ENCODE peak calls at places on chromosomes 7 and 10, in six cellular contexts. S, C, H, F, K and L are unnamed samples.

GRCh38 chr7:93147358-93147757 is 827 bp downstream of the SAMD9L start:
- DNase-seq in F (no peak), S (peak), H (no peak), C (no peak), K (no peak), L (peak)

GRCh38 chr10:75375828-75376227 is 25.7 kb downstream of the ZNF503 start:
- DNase-seq in H (no peak), C (no peak), S (peak), K (no peak), F (no peak), L (no peak)

GRCh38 chr10:110442746-110443145 is 55.0 kb upstream of the DUSP5 start:
- DNase-seq in K (no peak), C (no peak), S (no peak), H (no peak), F (no peak), L (no peak)

GRCh38 chr10:132404169-132404880 is 7.3 kb downstream of the PWWP2B start:
- DNase-seq in S (no peak), K (no peak), F (no peak), C (no peak), H (no peak), L (no peak)

GRCh38 chr7:542131-542934 is 22.7 kb upstream of the PDGFA start:
- DNase-seq in F (no peak), S (no peak), C (no peak), H (no peak), K (no peak), L (no peak)

GRCh38 chr7:157840913-157841756 is 504.3 kb downstream of the DNAJB6 start:
- DNase-seq in F (peak), S (no peak), H (no peak), C (no peak), K (peak), L (no peak)

GRCh38 chr10:61850376-61850775 is 51.1 kb upstream of the ARID5B start:
- DNase-seq in C (no peak), F (no peak), H (no peak), K (no peak), S (no peak), L (no peak)

GRCh38 chr7:44634187-44634838 is 27.9 kb downstream of the OGDH start:
- DNase-seq in F (no peak), H (no peak), C (no peak), K (no peak), S (no peak), L (no peak)

GRCh38 chr10:24958701-24959392 is 6.4 kb upstream of the PRTFDC1 start:
- DNase-seq in C (peak), K (no peak), S (no peak), H (no peak), F (no peak), L (no peak)
- TF ChIP-seq CTCF in C (peak), K (no peak), S (no peak), H (no peak), F (no peak), L (no peak)

DNA sequence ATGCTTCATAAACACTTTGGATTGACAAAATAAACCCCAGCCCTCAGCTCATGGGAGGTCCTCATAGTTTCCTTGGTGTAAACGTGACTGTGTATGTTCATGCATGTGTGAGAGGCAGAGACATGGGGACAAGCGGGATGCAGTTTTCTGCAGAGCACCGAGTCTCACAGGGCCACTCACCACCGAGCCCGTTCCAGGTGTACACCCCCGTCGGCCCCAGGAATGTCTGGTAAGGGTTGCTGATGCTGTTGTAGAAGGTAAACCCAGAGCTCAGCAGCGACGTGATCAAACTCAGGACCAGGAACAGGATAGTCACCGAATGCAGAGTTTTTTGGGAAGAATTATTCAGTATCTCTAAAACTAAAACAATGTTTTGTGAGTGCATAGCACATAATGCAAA is 9.2 kb downstream of the CLRN3 start:
- DNase-seq in K (no peak), F (no peak), C (no peak), S (no peak), H (no peak), L (no peak)
- TF ChIP-seq CTCF in K (no peak), F (no peak), C (no peak), S (no peak), H (no peak), L (no peak)

GRCh38 chr10:114052255-114052654 is 8.6 kb downstream of the ADRB1 start:
- DNase-seq in F (no peak), S (no peak), C (no peak), K (no peak), H (no peak), L (no peak)
- TF ChIP-seq CTCF in F (no peak), S (no peak), C (no peak), K (no peak), H (no peak), L (no peak)

GRCh38 chr7:66894463-66895080 is 26.5 kb upstream of the TMEM248 start:
- DNase-seq in C (no peak), S (no peak), K (peak), H (peak), F (no peak), L (no peak)
- TF ChIP-seq CTCF in C (no peak), S (peak), K (no peak), H (no peak), F (peak), L (no peak)